ENCODE peak calls at places on chromosomes 5 and 9, in six cellular contexts. Y is SW480; C is stimulated activated CD8-positive, alpha-beta memory T cell treated with anti-CD3 and anti-CD28 coated beads, Interleukin-7, amount 100 ng/mL, for 1 hour; W is memory B cell; O is upper lobe of left lung; T is mucosa of gallbladder. K is an unnamed sample.
A peak's percentile ranks its signal among the peaks of the same experiment; 100 is the strongest.

GRCh38 chr9:107637421-107638420 is 148.2 kb upstream of the KLF4 start:
- DNase-seq in Y (no peak), O (peak; percentile 82), C (no peak), T (peak; percentile 91), W (no peak), K (peak; percentile 67)

GRCh38 chr9:127974002-127974768 is 6.6 kb downstream of the EEIG1 start:
- DNase-seq in Y (no peak), C (no peak), W (no peak), T (no peak), O (no peak), K (no peak)

GRCh38 chr5:180366303-180366702 is 13.2 kb upstream of the GFPT2 start:
- DNase-seq in O (no peak), W (no peak), C (no peak), T (peak; percentile 18), Y (no peak), K (no peak)

GRCh38 chr9:132030626-132031325 is 48.9 kb downstream of the MED27 start:
- DNase-seq in T (no peak), C (no peak), O (no peak), W (no peak), Y (no peak), K (no peak)

GRCh38 chr9:7273575-7273974 is 515.8 kb downstream of the KDM4C start:
- DNase-seq in Y (peak; percentile 7), O (no peak), W (no peak), T (no peak), C (no peak), K (no peak)

GRCh38 chr5:145965804-145966203 is 29.4 kb downstream of the SH3RF2 start:
- DNase-seq in O (peak; percentile 25), W (no peak), Y (no peak), C (no peak), T (peak; percentile 55), K (no peak)

GRCh38 chr9:104906441-104907277 is 21.3 kb downstream of the ABCA1 start:
- DNase-seq in Y (no peak), C (no peak), T (no peak), O (peak; percentile 49), W (no peak), K (no peak)

GRCh38 chr5:61817472-61818326 is 485.6 kb downstream of the ZSWIM6 start:
- DNase-seq in Y (peak; percentile 42), T (peak; percentile 56), C (no peak), O (no peak), W (no peak), K (no peak)

K was measured in GM20000.